ENCODE peak calls at places on chromosomes 5 and 9, in seven cellular contexts. A is stomach, H is uterus, G is cardiac muscle cell, W is tibial artery, K is hepatocyte, U is lower lobe of right lung. Q is an unnamed sample. For H3K4me1 and H3K36me3, the result is how much of the 10 kb centered on the place peaks cover.

GRCh38 chr5:107671742-107672211 is 1.0 kb upstream of the EFNA5 start:
- DNase-seq in A (no peak), H (no peak), G (peak), W (peak), K (peak), U (no peak), Q (peak)

GRCh38 chr9:68492801-68493200 is 47.9 kb downstream of the TMEM252 start:
- DNase-seq in A (peak), H (no peak), G (no peak), W (no peak), K (no peak), U (no peak), Q (no peak)

GRCh38 chr9:95778957-95779356 is 96.5 kb upstream of the ERCC6L2 start:
- DNase-seq in A (peak), H (peak), G (peak), W (no peak), K (no peak), U (no peak), Q (no peak)

GRCh38 chr5:138458856-138459255 is 6.4 kb upstream of the EGR1 start:
- DNase-seq in A (no peak), H (no peak), G (no peak), W (no peak), K (no peak), U (peak), Q (no peak)

GRCh38 chr5:90866915-90867715 is 308.5 kb downstream of the ADGRV1 start:
- DNase-seq in A (no peak), H (no peak), G (peak), W (no peak), K (no peak), U (no peak), Q (no peak)

GRCh38 chr5:51172853-51173635 is 210.2 kb upstream of the ISL1 start:
- DNase-seq in A (no peak), H (no peak), G (no peak), W (no peak), K (no peak), U (no peak), Q (no peak)

GRCh38 chr9:78371981-78372380 is 75.1 kb downstream of the PSAT1 start:
- DNase-seq in A (no peak), H (no peak), G (no peak), W (no peak), K (no peak), U (no peak), Q (no peak)

GRCh38 chr5:178711572-178711971 is 18.9 kb downstream of the ZNF354A start:
- DNase-seq in A (no peak), H (no peak), G (no peak), W (no peak), K (no peak), U (no peak), Q (no peak)

GRCh38 chr9:116099821-116100220 is 53.8 kb upstream of the PAPPA start:
- DNase-seq in A (no peak), H (no peak), G (peak), W (no peak), K (no peak), U (no peak), Q (no peak)

GRCh38 chr9:93578844-93579243 is 2.5 kb downstream of the PHF2 start:
- DNase-seq in A (peak), H (no peak), G (no peak), W (no peak), K (no peak), U (no peak), Q (no peak)

GRCh38 chr5:22560115-22560514 is 293.0 kb downstream of the CDH12 start:
- DNase-seq in A (no peak), H (no peak), G (peak), W (no peak), K (peak), U (no peak), Q (no peak)

GRCh38 chr9:127129073-127129717 is 6.8 kb upstream of the ANGPTL2 start:
- DNase-seq in A (no peak), H (no peak), G (no peak), W (no peak), K (no peak), U (no peak), Q (no peak)

GRCh38 chr9:98998441-98999151 is 54.9 kb downstream of the COL15A1 start:
- DNase-seq in A (peak), H (peak), G (peak), W (peak), K (peak), U (peak), Q (peak)

GRCh38 chr9:38372685-38373619 is 19.6 kb upstream of the ALDH1B1 start:
- DNase-seq in A (no peak), H (peak), G (no peak), W (no peak), K (no peak), U (no peak), Q (no peak)

GRCh38 chr5:176716320-176716719 is 69.0 kb downstream of the TSPAN17 start:
- DNase-seq in A (no peak), H (no peak), G (peak), W (no peak), K (peak), U (no peak), Q (no peak)

GRCh38 chr5:147835386-147835798 is 3.9 kb upstream of the SPINK1 start:
- DNase-seq in A (no peak), H (no peak), G (no peak), W (no peak), K (peak), U (no peak), Q (no peak)

GRCh38 chr5:65163698-65164097 is 318.0 kb downstream of the ADAMTS6 start:
- DNase-seq in A (no peak), H (no peak), G (no peak), W (no peak), K (no peak), U (no peak), Q (no peak)

GRCh38 chr5:90144625-90145327 is 264.8 kb downstream of the CETN3 start:
- DNase-seq in A (no peak), H (no peak), G (peak), W (no peak), K (no peak), U (no peak), Q (no peak)

GRCh38 chr9:91186311-91187101 is 175.2 kb downstream of the AUH start:
- DNase-seq in A (peak), H (no peak), G (no peak), W (no peak), K (no peak), U (no peak), Q (no peak)

GRCh38 chr9:4886698-4887097 is 94.0 kb downstream of the RCL1 start:
- DNase-seq in A (no peak), H (no peak), G (no peak), W (no peak), K (no peak), U (no peak), Q (no peak)

GRCh38 chr5:13985736-13986418 is 41.4 kb upstream of the DNAH5 start:
- DNase-seq in A (no peak), H (no peak), G (peak), W (no peak), K (no peak), U (no peak), Q (no peak)

GRCh38 chr5:58330781-58331180 is 129.1 kb downstream of the PLK2 start:
- DNase-seq in A (no peak), H (no peak), G (no peak), W (no peak), K (no peak), U (no peak), Q (no peak)

GRCh38 chr5:38783011-38783551 is 62.7 kb upstream of the OSMR start:
- DNase-seq in A (no peak), H (no peak), G (peak), W (peak), K (peak), U (no peak), Q (no peak)

GRCh38 chr9:127197861-127198430 is 66.6 kb upstream of the GARNL3 start:
- DNase-seq in A (no peak), H (no peak), G (peak), W (no peak), K (no peak), U (no peak), Q (no peak)

GRCh38 chr5:173843800-173844199 is 44.3 kb upstream of the CPEB4 start:
- DNase-seq in A (no peak), H (no peak), G (no peak), W (no peak), K (no peak), U (no peak), Q (no peak)

GRCh38 chr5:83911367-83911919 is 190.8 kb upstream of the HAPLN1 start:
- DNase-seq in A (no peak), H (no peak), G (no peak), W (no peak), K (no peak), U (no peak), Q (no peak)

GRCh38 chr5:173056783-173057061 is 570 bp downstream of the CREBRF start:
- DNase-seq in A (no peak), H (no peak), G (no peak), W (no peak), K (no peak), U (no peak), Q (peak)

GRCh38 chr5:88552406-88552805 is 283.8 kb upstream of the TMEM161B start:
- DNase-seq in A (no peak), H (no peak), G (no peak), W (no peak), K (no peak), U (no peak), Q (no peak)

GRCh38 chr5:130168211-130168610 is 263.9 kb downstream of the CHSY3 start:
- DNase-seq in A (no peak), H (no peak), G (peak), W (no peak), K (no peak), U (no peak), Q (no peak)

GRCh38 chr9:136964833-136965422 is 12.4 kb upstream of the PTGDS start:
- DNase-seq in A (no peak), H (no peak), G (no peak), W (no peak), K (no peak), U (no peak), Q (no peak)

GRCh38 chr9:7760014-7760415 is 39.6 kb downstream of the DMAC1 start:
- DNase-seq in A (no peak), H (no peak), G (peak), W (peak), K (peak), U (no peak), Q (no peak)

GRCh38 chr5:100898504-100899346 is 4.4 kb downstream of the ST8SIA4 start:
- DNase-seq in A (no peak), H (no peak), G (no peak), W (no peak), K (no peak), U (no peak), Q (no peak)

GRCh38 chr9:99819123-99819483 is 2.6 kb upstream of the NR4A3 start:
- DNase-seq in A (no peak), H (no peak), G (no peak), W (no peak), K (no peak), U (no peak), Q (no peak)

GRCh38 chr9:3746296-3747275 is 220.8 kb upstream of the RFX3 start:
- DNase-seq in A (no peak), H (no peak), G (peak), W (peak), K (peak), U (no peak), Q (no peak)

GRCh38 chr9:98494852-98495251 is 213.9 kb downstream of the GABBR2 start:
- DNase-seq in A (no peak), H (no peak), G (no peak), W (no peak), K (no peak), U (no peak), Q (no peak)

GRCh38 chr5:116371935-116372334 is 202.7 kb downstream of the SEMA6A start:
- DNase-seq in A (no peak), H (no peak), G (no peak), W (no peak), K (no peak), U (no peak), Q (no peak)

GRCh38 chr9:131539223-131539923 is 6.0 kb upstream of the PRRT1B start:
- DNase-seq in A (no peak), H (no peak), G (no peak), W (no peak), K (no peak), U (no peak), Q (no peak)

GRCh38 chr9:131543141-131543540 is 2.2 kb upstream of the PRRT1B start:
- DNase-seq in A (no peak), H (no peak), G (no peak), W (no peak), K (no peak), U (no peak), Q (no peak)

GRCh38 chr9:131537946-131538345 is 6.9 kb upstream of the UCK1 start:
- DNase-seq in A (no peak), H (no peak), G (no peak), W (no peak), K (no peak), U (no peak), Q (no peak)
- TF ChIP-seq CTCF in A (no peak), H (no peak), G (no peak), W (no peak), K (no peak), U (no peak), Q (no peak)

GRCh38 chr5:150498971-150499370 is 9.0 kb upstream of the NDST1 start:
- DNase-seq in A (no peak), H (no peak), G (no peak), W (no peak), K (no peak), U (no peak), Q (no peak)

GRCh38 chr5:150502106-150502505 is 5.8 kb upstream of the NDST1 start:
- DNase-seq in A (no peak), H (no peak), G (no peak), W (no peak), K (no peak), U (no peak), Q (no peak)

GRCh38 chr5:150499437-150499956 is 8.4 kb upstream of the NDST1 start:
- DNase-seq in A (no peak), H (no peak), G (no peak), W (no peak), K (no peak), U (no peak), Q (no peak)

GRCh38 chr5:150500328-150500841 is 7.5 kb upstream of the NDST1 start:
- DNase-seq in A (peak), H (no peak), G (no peak), W (no peak), K (no peak), U (no peak), Q (no peak)

GRCh38 chr5:150500905-150501304 is 7.0 kb upstream of the NDST1 start:
- DNase-seq in A (no peak), H (no peak), G (no peak), W (no peak), K (no peak), U (no peak), Q (no peak)
- H3K4me1 ChIP-seq in A (half or more), H (under half), G (under half), W (half or more), K (half or more), U (half or more), Q (half or more)

DNA sequence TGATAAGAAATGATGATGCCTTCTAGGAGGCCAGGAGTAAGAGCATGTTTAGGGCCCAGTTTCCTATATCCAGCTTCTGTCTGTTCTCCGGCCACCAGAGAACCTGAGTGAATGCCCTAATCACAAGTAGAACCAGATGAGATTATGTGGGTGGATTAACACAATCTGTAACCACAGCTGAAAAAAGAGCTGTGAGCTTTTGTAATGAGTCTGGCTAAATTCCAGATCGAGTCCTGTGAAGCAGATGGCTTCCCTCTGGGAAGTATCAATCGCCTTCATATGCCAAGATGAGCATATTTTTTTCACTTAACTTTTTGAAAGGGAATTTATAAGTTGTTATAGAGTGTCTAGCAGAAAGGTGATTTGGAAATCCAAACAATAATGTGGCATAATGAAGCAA is 99.8 kb downstream of the NNT start:
- DNase-seq in A (no peak), H (no peak), G (peak), W (no peak), K (no peak), U (no peak), Q (no peak)
- H3K36me3 ChIP-seq in A (under half), H (under half), G (under half), W (under half), K (under half), U (under half), Q (under half)

DNA sequence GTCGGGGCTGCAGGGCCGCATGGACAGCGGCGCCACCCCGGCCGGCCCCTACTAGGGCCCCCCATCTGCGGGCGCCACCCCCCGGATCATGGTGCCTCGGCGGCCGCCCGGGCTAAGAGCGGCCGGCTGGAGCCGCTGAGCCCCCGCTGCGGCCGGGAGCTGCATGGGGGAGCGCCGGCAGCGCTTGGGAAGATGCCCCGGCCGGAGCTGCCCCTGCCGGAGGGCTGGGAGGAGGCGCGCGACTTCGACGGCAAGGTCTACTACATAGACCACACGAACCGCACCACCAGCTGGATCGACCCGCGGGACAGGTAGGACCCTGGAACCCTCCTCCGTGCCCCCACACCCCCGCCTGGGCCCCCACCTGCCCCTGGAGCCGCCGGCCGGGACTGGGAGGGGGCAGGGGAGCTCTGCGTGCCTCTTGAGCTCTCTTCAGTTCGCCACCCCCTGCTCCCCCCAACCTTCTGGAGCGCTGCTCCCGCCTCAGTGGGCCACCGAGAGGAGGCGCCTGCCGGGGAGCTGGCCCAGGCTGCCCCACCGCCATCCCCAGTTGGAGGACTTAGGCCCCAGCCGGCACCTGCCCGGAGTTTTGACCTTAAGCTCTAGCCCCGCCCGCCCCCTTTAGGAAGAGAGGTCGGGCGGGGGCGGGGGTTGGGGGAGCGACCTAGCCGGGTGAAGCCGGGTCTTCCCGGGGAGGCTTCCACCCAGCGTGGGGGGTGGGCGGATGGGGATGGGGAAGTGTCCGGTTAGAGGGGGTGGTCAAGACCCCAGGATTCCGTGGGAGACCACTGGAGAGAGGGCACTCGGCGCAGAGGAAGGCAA is 727 bp downstream of the WWC1 start:
- DNase-seq in A (no peak), H (no peak), G (peak), W (no peak), K (peak), U (no peak), Q (no peak)
- TF ChIP-seq CTCF in A (no peak), H (no peak), G (no peak), W (no peak), K (no peak), U (no peak), Q (no peak)

DNA sequence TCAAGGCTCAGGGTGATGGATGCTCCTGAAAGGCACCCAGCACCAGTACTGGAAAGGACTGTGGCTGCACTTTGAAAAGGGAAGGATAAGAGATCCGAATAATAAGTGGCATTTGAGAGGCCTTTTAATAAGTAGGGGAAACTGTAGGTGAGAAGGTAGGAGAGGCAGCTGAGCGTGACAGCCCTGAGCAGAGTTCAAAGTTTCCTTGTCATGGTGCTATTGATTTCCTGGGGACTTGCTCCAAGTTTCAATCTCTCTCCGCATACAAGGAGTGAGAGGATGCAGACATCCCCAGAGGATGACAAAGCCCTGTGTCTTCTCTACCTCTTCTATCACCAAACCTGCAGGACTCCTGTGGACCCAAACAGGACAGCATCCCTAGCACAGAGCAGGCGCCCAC is 354.5 kb downstream of the SPOCK1 start:
- DNase-seq in A (no peak), H (no peak), G (no peak), W (no peak), K (no peak), U (no peak), Q (no peak)
- H3K4me1 ChIP-seq in A (under half), H (under half), G (under half), W (under half), K (under half), U (under half), Q (under half)

DNA sequence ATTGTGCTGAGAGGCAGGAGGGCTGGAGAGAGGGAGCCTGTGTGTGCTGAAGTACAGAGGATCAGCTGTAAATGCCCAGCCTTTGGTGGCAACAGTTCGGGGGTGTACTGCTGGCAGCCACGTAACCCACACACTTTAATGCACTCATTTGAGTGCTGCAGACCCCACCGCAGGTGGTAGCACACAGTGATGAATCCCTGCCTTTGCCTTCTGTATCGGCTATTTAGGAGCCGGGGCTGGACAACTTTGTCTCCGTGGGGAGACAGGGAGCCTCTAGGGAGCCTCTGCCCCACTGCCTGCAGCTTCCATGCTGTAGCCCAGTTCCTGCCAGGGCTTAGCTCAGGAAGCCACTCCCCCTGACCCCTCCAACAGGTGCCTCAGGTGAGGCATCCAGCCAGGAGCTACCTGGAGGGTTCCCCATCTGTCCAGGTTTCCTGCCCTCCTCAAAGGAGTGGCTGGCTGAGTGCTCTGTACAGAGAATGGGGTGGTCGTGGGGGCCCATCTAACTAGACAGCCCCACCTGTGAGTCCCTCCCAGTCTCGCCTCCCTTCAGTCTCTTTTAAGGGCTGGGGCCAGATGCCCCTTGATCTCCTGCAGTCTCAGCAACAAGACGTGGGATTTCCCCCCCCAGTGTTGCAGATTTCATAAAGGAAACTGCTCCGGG is 44.5 kb downstream of the SECISBP2 start:
- DNase-seq in A (no peak), H (no peak), G (no peak), W (peak), K (no peak), U (no peak), Q (no peak)
- H3K36me3 ChIP-seq in A (half or more), H (under half), G (under half), W (under half), K (under half), U (half or more), Q (under half)